ENCODE peak calls at places on chromosomes 5 and 9, in four cellular contexts. C is tibial nerve, S is A549, V is bronchial epithelial cell. F is an unnamed sample.

GRCh38 chr9:73151653-73152382 is at the start of gene ANXA1:
- DNase-seq in C (no peak), S (peak), V (peak), F (no peak)

GRCh38 chr9:81492710-81493447 is 196.5 kb downstream of the TLE1 start:
- DNase-seq in V (peak), C (no peak), S (no peak), F (no peak)

GRCh38 chr9:122464633-122465567 is 12.8 kb downstream of the OR1J1 start:
- DNase-seq in C (peak), S (peak), V (peak), F (peak)

GRCh38 chr5:123155511-123155923 is 66.5 kb downstream of the PRDM6 start:
- DNase-seq in S (no peak), V (no peak), C (no peak), F (no peak)

GRCh38 chr5:82349651-82350050 is 71.5 kb upstream of the RPS23 start:
- DNase-seq in V (peak), S (no peak), C (no peak), F (no peak)

GRCh38 chr9:97632406-97632991 is 669 bp downstream of the TSTD2 start:
- DNase-seq in C (peak), V (no peak), S (no peak), F (peak)

GRCh38 chr9:38003230-38003629 is 65.8 kb downstream of the SHB start:
- DNase-seq in S (no peak), V (no peak), C (no peak), F (no peak)

GRCh38 chr9:34085581-34086500 is 37.2 kb upstream of the UBAP2 start:
- DNase-seq in S (no peak), V (no peak), C (no peak), F (no peak)

GRCh38 chr9:120398286-120398685 is 181.7 kb downstream of the CDK5RAP2 start:
- DNase-seq in C (no peak), V (no peak), S (no peak), F (no peak)

GRCh38 chr9:15142903-15143534 is 164.0 kb downstream of the TTC39B start:
- DNase-seq in V (peak), C (no peak), S (peak), F (peak)

GRCh38 chr5:170636206-170636605 is 132.4 kb downstream of the KCNIP1 start:
- DNase-seq in C (no peak), V (no peak), S (no peak), F (no peak)

GRCh38 chr5:10484774-10485141 is 43.1 kb downstream of the ROPN1L start:
- DNase-seq in V (no peak), S (no peak), C (no peak), F (no peak)

GRCh38 chr9:88872171-88872946 is 118.9 kb upstream of the S1PR3 start:
- DNase-seq in V (no peak), C (no peak), S (no peak), F (no peak)

GRCh38 chr9:130823435-130823834 is 11.6 kb upstream of the ABL1 start:
- DNase-seq in C (no peak), V (no peak), S (no peak), F (no peak)

GRCh38 chr5:74471875-74472274 is 168.7 kb downstream of the ENC1 start:
- DNase-seq in S (no peak), C (no peak), V (no peak), F (no peak)

GRCh38 chr5:81789033-81789432 is 38.1 kb upstream of the SSBP2 start:
- DNase-seq in V (peak), S (no peak), C (no peak), F (no peak)

GRCh38 chr5:67774153-67774552 is 441.4 kb upstream of the PIK3R1 start:
- DNase-seq in C (no peak), V (no peak), S (no peak), F (no peak)

GRCh38 chr5:5979761-5980570 is 398.4 kb downstream of the MED10 start:
- DNase-seq in S (no peak), V (no peak), C (no peak), F (no peak)

GRCh38 chr9:22097712-22098111 is 88.6 kb upstream of the CDKN2B start:
- DNase-seq in V (peak), S (no peak), C (no peak), F (no peak)

GRCh38 chr5:1515921-1516571 is 7.7 kb downstream of the LPCAT1 start:
- DNase-seq in S (peak), C (peak), V (peak), F (no peak)

GRCh38 chr5:175718401-175719108 is 60.7 kb downstream of the HRH2 start:
- DNase-seq in C (peak), V (peak), S (no peak), F (no peak)

F was measured in NCI-H2081 treated with DMSO at 0.1 percent for 48 hours.